ENCODE peak calls at places on chromosomes 13 and 19, in nine cellular contexts. N is AG10803, J is mucosa of descending colon, L is dorsolateral prefrontal cortex, B is AG09319, P is epithelial cell of esophagus, M is fibroblast of pulmonary artery, K is fibroblast of lung, W is bronchial epithelial cell. X is an unnamed sample.

GRCh38 chr13:62357887-62358645 is 942.4 kb upstream of the PCDH20 start:
- DNase-seq in N (peak; percentile 12), J (no peak), L (no peak), B (peak; percentile 2), P (peak; percentile 67), M (peak; percentile 63), K (peak; percentile 31), W (peak; percentile 43), X (peak; percentile 24)

GRCh38 chr13:44197791-44198770 is 175.5 kb upstream of the SERP2 start:
- DNase-seq in N (no peak), J (no peak), L (no peak), B (no peak), P (peak; percentile 11), M (peak; percentile 21), K (peak; percentile 57), W (peak; percentile 45), X (no peak)

GRCh38 chr19:9847087-9847671 is 12.1 kb downstream of the PIN1 start:
- DNase-seq in N (peak; percentile 95), J (no peak), L (peak; percentile 88), B (peak; percentile 81), P (peak; percentile 91), M (peak; percentile 93), K (peak; percentile 91), W (peak; percentile 83), X (no peak)

GRCh38 chr13:18952225-18953016 is 229.2 kb downstream of the TUBA3C start:
- DNase-seq in N (no peak), J (peak; percentile 31), L (no peak), B (no peak), P (no peak), M (no peak), K (no peak), W (no peak), X (no peak)

GRCh38 chr19:35112995-35113693 is 2.5 kb upstream of the FXYD3 start:
- DNase-seq in N (no peak), J (no peak), L (no peak), B (no peak), P (no peak), M (no peak), K (no peak), W (no peak), X (no peak)

GRCh38 chr13:39818953-39819352 is 163.5 kb downstream of the COG6 start:
- DNase-seq in N (no peak), J (no peak), L (no peak), B (no peak), P (no peak), M (peak; percentile 3), K (peak; percentile 41), W (peak; percentile 26), X (no peak)

GRCh38 chr13:99640260-99640659 is 139.0 kb downstream of the TM9SF2 start:
- DNase-seq in N (no peak), J (no peak), L (no peak), B (no peak), P (no peak), M (no peak), K (no peak), W (no peak), X (no peak)

GRCh38 chr13:77719128-77719527 is 21.6 kb downstream of the SLAIN1 start:
- DNase-seq in N (no peak), J (no peak), L (no peak), B (no peak), P (no peak), M (no peak), K (no peak), W (no peak), X (no peak)

GRCh38 chr19:51564791-51565190 is 6.3 kb upstream of the ZNF175 start:
- DNase-seq in N (no peak), J (no peak), L (no peak), B (no peak), P (no peak), M (no peak), K (no peak), W (no peak), X (no peak)

GRCh38 chr13:21971662-21972635 is 301.1 kb downstream of the FGF9 start:
- DNase-seq in N (peak; percentile 89), J (no peak), L (no peak), B (no peak), P (no peak), M (no peak), K (no peak), W (no peak), X (no peak)

GRCh38 chr19:8576273-8576993 is 809 bp downstream of the MYO1F start:
- DNase-seq in N (no peak), J (no peak), L (no peak), B (no peak), P (no peak), M (no peak), K (no peak), W (no peak), X (no peak)

GRCh38 chr19:40253611-40254092 is 27.2 kb upstream of the CCNP start:
- DNase-seq in N (no peak), J (no peak), L (no peak), B (no peak), P (no peak), M (no peak), K (no peak), W (no peak), X (no peak)

GRCh38 chr13:100728201-100728600 is 53.6 kb upstream of the TMTC4 start:
- DNase-seq in N (no peak), J (no peak), L (no peak), B (no peak), P (no peak), M (no peak), K (no peak), W (no peak), X (no peak)

DNA sequence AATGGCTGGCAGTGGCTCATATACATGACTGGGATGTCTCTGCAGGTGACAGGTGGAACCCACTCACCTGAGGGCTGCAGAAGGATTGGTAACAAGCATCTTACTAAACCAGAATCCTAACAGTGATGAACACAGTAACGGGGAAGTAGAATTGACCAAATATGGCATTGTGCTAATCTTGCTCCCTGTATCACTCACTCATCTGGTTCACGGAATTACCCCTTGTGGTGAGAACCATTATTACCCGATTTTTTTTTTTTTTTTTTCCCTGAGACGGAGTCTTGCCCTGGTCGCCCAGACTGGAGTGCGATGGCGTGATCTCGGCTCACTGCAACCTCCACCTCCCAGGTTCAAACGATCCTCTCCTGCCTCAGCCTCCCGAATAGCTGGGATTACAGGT is 69.5 kb downstream of the PTPRS start:
- DNase-seq in N (no peak), J (no peak), L (no peak), B (no peak), P (no peak), M (peak; percentile 8), K (no peak), W (no peak), X (no peak)
- TF ChIP-seq CTCF in N (peak; percentile 32), J (no peak), L (no peak), B (no peak), P (peak; percentile 27), M (peak; percentile 24), K (peak; percentile 3), W (peak; percentile 11), X (peak; percentile 35)

DNA sequence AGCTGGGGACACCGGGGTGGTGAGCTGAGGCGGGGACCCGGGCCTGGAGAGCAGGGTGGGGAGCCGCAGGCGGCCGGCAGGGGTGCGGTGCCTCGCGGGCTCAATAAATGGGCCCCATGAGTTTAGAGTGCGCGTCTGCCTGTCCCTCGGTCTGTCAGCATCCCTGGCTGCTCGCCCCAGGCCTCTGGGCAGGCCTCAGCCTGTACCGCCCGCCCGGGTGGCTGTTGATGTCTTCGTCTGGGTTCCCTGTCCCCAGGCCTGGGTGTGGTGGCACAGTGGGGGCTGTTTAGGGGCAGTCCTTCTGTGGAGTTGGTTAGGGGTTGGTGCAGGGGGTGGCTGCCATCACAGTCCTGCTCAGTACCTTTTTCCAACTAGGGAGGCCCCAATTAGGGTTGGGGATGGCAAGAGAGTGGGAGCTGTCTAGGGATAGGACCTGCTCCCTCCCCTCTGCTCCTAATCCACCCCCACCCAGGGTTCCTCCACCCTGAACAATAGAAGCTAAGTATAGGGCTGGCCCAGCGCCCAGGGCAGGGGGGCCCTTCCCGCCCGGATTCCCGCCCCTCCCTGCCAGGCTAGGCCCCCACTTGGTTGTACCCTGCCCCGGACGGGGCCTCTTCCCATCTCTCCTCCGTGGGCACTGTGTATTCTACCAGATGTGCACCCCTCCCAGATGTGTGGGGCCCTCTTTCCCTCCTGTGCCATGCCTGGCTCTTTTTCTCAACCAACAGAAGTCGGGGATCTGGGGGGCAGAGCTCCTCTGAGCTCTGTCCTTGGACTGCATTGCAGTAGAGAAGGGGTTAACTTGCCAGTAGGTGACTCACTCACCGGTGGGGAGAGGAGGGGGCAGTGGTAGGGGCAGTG is 12.4 kb downstream of the CIC start:
- DNase-seq in N (peak; percentile 27), J (peak; percentile 81), L (peak; percentile 77), B (no peak), P (peak; percentile 79), M (peak; percentile 61), K (peak; percentile 75), W (peak; percentile 59), X (no peak)
- TF ChIP-seq CTCF in N (peak; percentile 7), J (no peak), L (no peak), B (no peak), P (no peak), M (no peak), K (no peak), W (peak; percentile 6), X (peak; percentile 9)

GRCh38 chr19:38224014-38224862 is at the start of gene DPF1:
- DNase-seq in N (peak; percentile 48), J (no peak), L (peak; percentile 87), B (no peak), P (peak; percentile 75), M (peak; percentile 64), K (peak; percentile 69), W (peak; percentile 44), X (peak; percentile 77)
- TF ChIP-seq CTCF in N (peak; percentile 4), J (no peak), L (no peak), B (no peak), P (peak; percentile 48), M (peak; percentile 12), K (no peak), W (peak; percentile 40), X (peak; percentile 31)

GRCh38 chr19:3233831-3234230 is 9.4 kb downstream of the CELF5 start:
- DNase-seq in N (no peak), J (no peak), L (no peak), B (no peak), P (no peak), M (no peak), K (no peak), W (no peak), X (no peak)

GRCh38 chr19:3233116-3233515 is 8.7 kb downstream of the CELF5 start:
- DNase-seq in N (no peak), J (no peak), L (no peak), B (no peak), P (no peak), M (no peak), K (no peak), W (no peak), X (no peak)

GRCh38 chr19:3236272-3236671 is 11.8 kb downstream of the CELF5 start:
- DNase-seq in N (no peak), J (no peak), L (no peak), B (no peak), P (no peak), M (no peak), K (no peak), W (no peak), X (no peak)

GRCh38 chr19:3238066-3238561 is 13.7 kb downstream of the CELF5 start:
- DNase-seq in N (no peak), J (no peak), L (no peak), B (no peak), P (no peak), M (no peak), K (no peak), W (no peak), X (no peak)

DNA sequence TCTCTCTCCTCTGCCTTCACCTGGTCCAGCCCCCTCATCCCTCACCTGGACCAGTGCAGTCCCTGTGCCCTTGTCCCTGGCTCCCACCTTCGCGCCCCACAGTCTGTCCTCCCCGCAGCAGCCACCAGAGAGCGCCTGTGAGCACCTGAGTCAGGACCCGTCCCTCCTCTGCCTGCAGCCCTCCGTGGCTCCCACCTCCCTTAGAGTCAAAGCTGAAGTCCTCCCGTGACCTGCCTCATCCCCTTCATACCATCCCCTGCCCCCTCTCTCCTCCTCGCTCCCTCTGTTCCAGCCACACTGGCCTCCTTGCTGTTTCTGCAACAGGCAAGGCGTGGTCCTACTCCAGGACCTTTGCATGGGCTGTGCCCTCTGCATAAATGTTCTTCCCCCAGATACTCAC is 10.3 kb downstream of the CELF5 start:
- DNase-seq in N (no peak), J (no peak), L (no peak), B (no peak), P (no peak), M (no peak), K (no peak), W (no peak), X (no peak)
- TF ChIP-seq CTCF in N (peak; percentile 16), J (no peak), L (no peak), B (peak; percentile 6), P (peak; percentile 28), M (peak; percentile 17), K (no peak), W (peak; percentile 38), X (peak; percentile 36)